ENCODE peak calls at places on chromosome 14, in nine cellular contexts. H is WERI-Rb-1, D is BE2C, A is cardiac muscle cell, P is bronchial epithelial cell, M is breast epithelium, W is GM23248, T is tibial artery, G is transverse colon. E is an unnamed sample.

GRCh38 chr14:95065411-95065810 is 91.9 kb downstream of the DICER1 start:
- DNase-seq in H (no peak), D (no peak), A (no peak), P (no peak), M (no peak), W (no peak), T (no peak), G (no peak), E (no peak)

GRCh38 chr14:100524933-100525243 is 62.3 kb downstream of the BEGAIN start:
- DNase-seq in H (peak; percentile 66), D (peak; percentile 12), A (no peak), P (no peak), M (no peak), W (peak; percentile 47), T (peak; percentile 60), G (no peak), E (no peak)

GRCh38 chr14:60089201-60089600 is 2.5 kb upstream of the PCNX4 start:
- DNase-seq in H (no peak), D (no peak), A (no peak), P (no peak), M (no peak), W (no peak), T (no peak), G (no peak), E (no peak)

GRCh38 chr14:105456736-105457703 is 17.6 kb upstream of the CRIP2 start:
- DNase-seq in H (no peak), D (no peak), A (no peak), P (no peak), M (no peak), W (no peak), T (no peak), G (no peak), E (no peak)

GRCh38 chr14:23942587-23942986 is 11.0 kb upstream of the DHRS4 start:
- DNase-seq in H (no peak), D (no peak), A (no peak), P (no peak), M (no peak), W (no peak), T (no peak), G (no peak), E (no peak)

GRCh38 chr14:92408186-92408585 is 85.2 kb downstream of the SLC24A4 start:
- DNase-seq in H (no peak), D (no peak), A (peak; percentile 62), P (peak; percentile 35), M (no peak), W (peak; percentile 60), T (no peak), G (no peak), E (no peak)

GRCh38 chr14:69968151-69968550 is 88.9 kb downstream of the SMOC1 start:
- DNase-seq in H (no peak), D (no peak), A (no peak), P (no peak), M (no peak), W (no peak), T (no peak), G (no peak), E (no peak)

GRCh38 chr14:64671591-64671990 is 32.6 kb upstream of the PLEKHG3 start:
- DNase-seq in H (no peak), D (no peak), A (peak; percentile 84), P (peak; percentile 64), M (no peak), W (peak; percentile 85), T (no peak), G (no peak), E (no peak)

GRCh38 chr14:77882098-77882497 is 82.2 kb downstream of the ADCK1 start:
- DNase-seq in H (no peak), D (peak; percentile 94), A (peak; percentile 14), P (no peak), M (no peak), W (peak; percentile 30), T (no peak), G (peak; percentile 11), E (no peak)

GRCh38 chr14:73753887-73754880 is 40.0 kb upstream of the PNMA1 start:
- DNase-seq in H (no peak), D (no peak), A (peak; percentile 38), P (no peak), M (no peak), W (peak; percentile 69), T (peak; percentile 83), G (peak; percentile 70), E (no peak)

GRCh38 chr14:51730674-51731073 is 79.0 kb downstream of the FRMD6 start:
- DNase-seq in H (no peak), D (no peak), A (no peak), P (no peak), M (no peak), W (peak; percentile 17), T (no peak), G (no peak), E (no peak)

GRCh38 chr14:97432586-97432985 is 635.4 kb downstream of the VRK1 start:
- DNase-seq in H (no peak), D (no peak), A (no peak), P (no peak), M (no peak), W (no peak), T (no peak), G (no peak), E (no peak)

GRCh38 chr14:53608369-53608768 is 348.3 kb downstream of the BMP4 start:
- DNase-seq in H (no peak), D (no peak), A (no peak), P (peak; percentile 91), M (no peak), W (peak; percentile 36), T (no peak), G (peak; percentile 64), E (no peak)

GRCh38 chr14:88798161-88798560 is 5.4 kb upstream of the EML5 start:
- DNase-seq in H (no peak), D (no peak), A (no peak), P (no peak), M (no peak), W (no peak), T (no peak), G (no peak), E (no peak)

GRCh38 chr14:88590173-88590572 is 27.3 kb downstream of the ZC3H14 start:
- DNase-seq in H (no peak), D (no peak), A (no peak), P (no peak), M (no peak), W (no peak), T (no peak), G (no peak), E (no peak)

GRCh38 chr14:37600880-37601741 is 5.7 kb downstream of the TTC6 start:
- DNase-seq in H (no peak), D (no peak), A (no peak), P (peak; percentile 16), M (no peak), W (no peak), T (no peak), G (no peak), E (no peak)

GRCh38 chr14:101120636-101121398 is 217.3 kb upstream of the RTL1 start:
- DNase-seq in H (no peak), D (no peak), A (no peak), P (no peak), M (no peak), W (no peak), T (peak; percentile 72), G (peak; percentile 37), E (peak; percentile 81)

DNA sequence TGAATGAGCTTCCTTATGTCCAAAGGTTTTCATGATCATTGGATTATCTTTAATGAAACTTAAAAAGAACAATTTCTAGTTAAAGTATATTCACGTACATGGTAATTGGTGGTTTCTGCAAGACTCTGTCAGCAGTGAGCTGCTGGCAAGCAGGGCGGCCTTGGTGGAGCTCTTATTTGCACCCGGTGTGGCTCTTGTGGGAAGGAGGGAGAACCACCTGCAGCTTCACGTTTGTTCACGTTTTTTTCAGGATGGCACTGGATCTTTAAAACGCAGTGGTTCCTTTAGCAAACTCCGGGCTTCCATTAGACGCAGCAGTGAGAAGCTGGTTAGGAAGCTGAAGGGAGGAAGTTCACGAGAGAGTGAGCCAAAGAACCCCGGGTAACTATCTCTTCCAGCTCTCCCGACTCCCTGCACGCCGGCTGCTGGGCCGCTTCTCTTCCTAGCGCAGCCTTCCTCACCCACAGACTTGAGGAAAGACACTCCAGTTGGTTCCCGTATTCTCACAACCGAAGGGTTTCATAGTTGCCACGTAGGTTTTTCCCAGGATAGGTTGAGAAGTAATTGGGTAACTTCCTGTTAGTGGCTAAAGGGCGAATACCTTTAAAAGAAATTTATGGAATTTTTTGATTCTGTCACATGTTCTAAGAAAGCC is 28.3 kb downstream of the XRCC3 start:
- DNase-seq in H (no peak), D (no peak), A (peak; percentile 81), P (no peak), M (no peak), W (no peak), T (no peak), G (no peak), E (no peak)
- H3K36me3 ChIP-seq in H (peaks cover 66% of the 10 kb centered on the region), D (peaks cover 65% of the 10 kb centered on the region), A (peaks cover 19% of the 10 kb centered on the region), P (peaks cover 25% of the 10 kb centered on the region), M (no peaks in the 10 kb centered on the region), W (peaks cover 65% of the 10 kb centered on the region), T (peaks cover 48% of the 10 kb centered on the region), G (peaks cover 44% of the 10 kb centered on the region), E (peaks cover 94% of the 10 kb centered on the region)

GRCh38 chr14:90569201-90569600 is 172.4 kb downstream of the CALM1 start:
- DNase-seq in H (no peak), D (no peak), A (no peak), P (no peak), M (no peak), W (no peak), T (no peak), G (no peak), E (no peak)
- H3K27me3 ChIP-seq in H (no peaks in the 10 kb centered on the region), D (no peaks in the 10 kb centered on the region), A (no peaks in the 10 kb centered on the region), P (no peaks in the 10 kb centered on the region), M (no peaks in the 10 kb centered on the region), W (no peaks in the 10 kb centered on the region), T (no peaks in the 10 kb centered on the region), G (no peaks in the 10 kb centered on the region), E (no peaks in the 10 kb centered on the region)

GRCh38 chr14:102949062-102949800 is 26.8 kb downstream of the AMN start:
- DNase-seq in H (no peak), D (no peak), A (no peak), P (no peak), M (no peak), W (peak; percentile 42), T (no peak), G (peak; percentile 48), E (no peak)
- H3K36me3 ChIP-seq in H (peaks cover 82% of the 10 kb centered on the region), D (peaks cover 72% of the 10 kb centered on the region), A (peaks cover 40% of the 10 kb centered on the region), P (peaks cover 60% of the 10 kb centered on the region), M (peaks cover 19% of the 10 kb centered on the region), W (peaks cover 54% of the 10 kb centered on the region), T (peaks cover 91% of the 10 kb centered on the region), G (peaks cover 65% of the 10 kb centered on the region), E (peaks cover 93% of the 10 kb centered on the region)

GRCh38 chr14:41607966-41608663 is 1.4 kb downstream of the LRFN5 start:
- DNase-seq in H (no peak), D (no peak), A (no peak), P (no peak), M (no peak), W (peak; percentile 45), T (no peak), G (no peak), E (no peak)

GRCh38 chr14:41606249-41607118 is at the start of gene LRFN5:
- DNase-seq in H (no peak), D (peak; percentile 5), A (peak; percentile 65), P (no peak), M (no peak), W (peak; percentile 79), T (no peak), G (no peak), E (no peak)

GRCh38 chr14:41604793-41605534 is 1.7 kb upstream of the LRFN5 start:
- DNase-seq in H (peak; percentile 48), D (peak; percentile 4), A (peak; percentile 93), P (no peak), M (no peak), W (peak; percentile 88), T (no peak), G (no peak), E (no peak)

GRCh38 chr14:41605550-41606248 is 977 bp upstream of the LRFN5 start:
- DNase-seq in H (no peak), D (no peak), A (peak; percentile 69), P (no peak), M (no peak), W (peak; percentile 55), T (no peak), G (no peak), E (no peak)

GRCh38 chr14:41607119-41607785 is 576 bp downstream of the LRFN5 start:
- DNase-seq in H (no peak), D (no peak), A (no peak), P (no peak), M (no peak), W (peak; percentile 56), T (no peak), G (no peak), E (no peak)
- H3K27me3 ChIP-seq in H (peaks cover 88% of the 10 kb centered on the region), D (peaks cover 61% of the 10 kb centered on the region), A (peaks cover 55% of the 10 kb centered on the region), P (peaks cover 47% of the 10 kb centered on the region), M (peaks cover 54% of the 10 kb centered on the region), W (peaks cover 11% of the 10 kb centered on the region), T (peaks cover 39% of the 10 kb centered on the region), G (peaks cover 90% of the 10 kb centered on the region), E (peaks cover 70% of the 10 kb centered on the region)